ENCODE peak calls at places on chromosomes 12 and 14, in six cellular contexts. T is stomach, K is ovary, E is upper lobe of right lung, C is left lung, W is GM12878. J is an unnamed sample.

GRCh38 chr14:95765016-95765415 is 51.1 kb upstream of the TCL1A start:
- DNase-seq in W (no peak), E (no peak), K (no peak), C (no peak), T (no peak), J (no peak)

GRCh38 chr12:31117203-31118011 is 43.7 kb downstream of the DDX11 start:
- DNase-seq in C (peak; percentile 61), T (peak; percentile 41), E (no peak), K (no peak), W (no peak), J (no peak)

GRCh38 chr12:118714051-118714460 is 267.3 kb upstream of the SRRM4 start:
- DNase-seq in T (no peak), C (no peak), E (no peak), K (no peak), W (peak; percentile 11), J (no peak)

GRCh38 chr14:37826869-37827268 is 231.4 kb downstream of the TTC6 start:
- DNase-seq in C (no peak), K (no peak), T (no peak), W (no peak), E (no peak), J (no peak)

GRCh38 chr14:59277659-59278058 is 89.2 kb downstream of the DAAM1 start:
- DNase-seq in T (no peak), K (no peak), W (no peak), E (no peak), C (no peak), J (no peak)

GRCh38 chr12:109020750-109021380 is at the start of gene SVOP:
- DNase-seq in E (peak; percentile 89), T (peak; percentile 58), C (peak; percentile 86), K (peak; percentile 78), W (no peak), J (peak; percentile 79)

GRCh38 chr14:102748806-102749205 is 28.4 kb upstream of the TRAF3 start:
- DNase-seq in C (peak; percentile 61), K (no peak), E (no peak), W (no peak), T (no peak), J (no peak)

GRCh38 chr12:62635630-62636029 is 169.0 kb downstream of the MON2 start:
- DNase-seq in C (no peak), E (no peak), T (no peak), W (no peak), K (no peak), J (no peak)

GRCh38 chr14:68688872-68689371 is 103.9 kb downstream of the ZFP36L1 start:
- DNase-seq in W (no peak), K (peak; percentile 64), E (peak; percentile 41), T (no peak), C (no peak), J (no peak)

GRCh38 chr14:76320486-76320885 is 55.5 kb upstream of the ESRRB start:
- DNase-seq in W (peak; percentile 9), K (no peak), E (peak; percentile 17), C (no peak), T (no peak), J (no peak)

GRCh38 chr12:38099686-38100085 is 216.9 kb upstream of the ALG10B start:
- DNase-seq in T (no peak), K (no peak), W (no peak), E (no peak), C (peak; percentile 74), J (no peak)
- H3K9me3 ChIP-seq in T (peaks cover 15% of the 10 kb centered on the region), K (no peaks in the 10 kb centered on the region), W (no peaks in the 10 kb centered on the region), E (no peaks in the 10 kb centered on the region), C (no peaks in the 10 kb centered on the region), J (no peaks in the 10 kb centered on the region)

GRCh38 chr12:53974084-53975018 is at the start of gene HOTAIR:
- DNase-seq in E (no peak), T (no peak), C (peak; percentile 69), K (no peak), W (no peak), J (no peak)
- H3K27ac ChIP-seq in E (no peak within 1 kb of the TSS), T (no peak within 1 kb of the TSS), C (no peak within 1 kb of the TSS), K (no peak within 1 kb of the TSS), W (no peak within 1 kb of the TSS), J (no peak within 1 kb of the TSS)

DNA sequence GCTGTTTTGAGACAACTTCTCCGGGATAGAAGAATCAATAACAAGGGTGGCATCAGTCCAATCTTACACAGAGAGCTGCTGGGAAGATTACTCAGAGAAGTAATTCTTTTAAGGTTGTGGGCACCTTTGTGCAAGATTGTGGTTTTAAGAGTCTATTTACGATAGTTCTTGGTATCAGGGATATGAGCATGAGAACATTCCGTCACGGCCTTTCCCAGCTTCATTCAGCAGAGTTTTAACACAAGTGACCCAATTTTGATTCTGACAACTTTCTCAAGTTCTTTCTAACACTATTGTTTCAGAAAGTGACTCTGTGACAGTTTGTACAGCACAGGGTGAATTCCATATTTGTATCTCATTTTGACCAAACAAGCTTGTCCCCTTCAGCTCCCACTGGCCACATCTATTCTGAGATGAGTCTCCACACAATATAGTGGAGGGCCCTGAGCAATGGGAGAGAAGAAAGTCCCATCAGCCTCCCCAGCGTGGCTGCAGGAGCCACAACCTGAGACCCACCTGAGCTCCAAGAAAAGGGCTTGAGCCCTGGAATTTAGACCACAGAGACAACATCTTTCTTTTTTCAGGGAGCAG is 869.2 kb downstream of the TMEM121 start:
- DNase-seq in W (no peak), C (no peak), E (no peak), T (no peak), K (no peak), J (no peak)
- H3K9me3 ChIP-seq in W (no peaks in the 10 kb centered on the region), C (no peaks in the 10 kb centered on the region), E (no peaks in the 10 kb centered on the region), T (no peaks in the 10 kb centered on the region), K (no peaks in the 10 kb centered on the region), J (no peaks in the 10 kb centered on the region)

GRCh38 chr12:98645572-98646067 is 530 bp downstream of the APAF1 start:
- DNase-seq in E (no peak), T (peak; percentile 27), W (no peak), K (no peak), C (no peak), J (no peak)

GRCh38 chr12:98639526-98639925 is 5.1 kb downstream of the IKBIP start:
- DNase-seq in T (no peak), W (no peak), K (no peak), C (no peak), E (no peak), J (no peak)

GRCh38 chr12:98646165-98646764 is 1.2 kb downstream of the APAF1 start:
- DNase-seq in C (no peak), W (no peak), T (no peak), K (no peak), E (no peak), J (no peak)

GRCh38 chr12:98644712-98645571 is at the start of the genes APAF1 and IKBIP:
- DNase-seq in T (peak; percentile 99), K (peak; percentile 98), C (peak; percentile 100), W (peak; percentile 76), E (peak; percentile 99), J (peak; percentile 99)

DNA sequence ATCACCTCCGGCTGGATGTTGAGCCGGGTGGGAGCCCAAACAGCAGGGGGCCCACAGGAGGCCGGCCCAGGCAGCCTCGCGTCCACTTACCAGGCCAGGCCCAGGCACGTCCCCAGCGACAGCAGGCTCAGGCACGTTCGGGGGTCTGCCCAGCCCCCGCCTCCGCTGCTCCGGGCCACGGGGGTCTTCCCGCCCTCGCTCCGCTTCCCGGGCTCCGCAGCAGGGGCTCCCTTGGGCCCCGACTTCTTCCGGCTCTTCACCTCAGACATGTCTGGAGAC is 216 bp downstream of the IKBIP start:
- DNase-seq in T (peak; percentile 28), K (no peak), E (no peak), W (no peak), C (no peak), J (no peak)
- H3K27ac ChIP-seq in T (peak overlapping the region; percentile 89), K (peak overlapping the region; percentile 16), E (peak overlapping the region; percentile 88), W (peak overlapping the region; percentile 94), C (peak overlapping the region; percentile 91), J (peak overlapping the region; percentile 92)

GRCh38 chr12:34384693-34385092 is 362.4 kb downstream of the ALG10 start:
- DNase-seq in K (no peak), E (no peak), C (no peak), T (no peak), W (no peak), J (no peak)

GRCh38 chr12:34387711-34388635 is 365.7 kb downstream of the ALG10 start:
- DNase-seq in E (peak; percentile 51), K (no peak), C (peak; percentile 39), W (no peak), T (no peak), J (no peak)

GRCh38 chr12:34388636-34389377 is 366.5 kb downstream of the ALG10 start:
- DNase-seq in K (no peak), E (peak; percentile 40), C (peak; percentile 43), W (no peak), T (no peak), J (no peak)

GRCh38 chr12:34386016-34386415 is 363.7 kb downstream of the ALG10 start:
- DNase-seq in K (no peak), C (peak; percentile 51), E (no peak), W (no peak), T (no peak), J (no peak)

GRCh38 chr12:34386621-34387255 is 364.4 kb downstream of the ALG10 start:
- DNase-seq in K (no peak), W (no peak), C (peak; percentile 62), E (no peak), T (no peak), J (no peak)
- H3K9me3 ChIP-seq in K (no peaks in the 10 kb centered on the region), W (peaks cover 2% of the 10 kb centered on the region), C (no peaks in the 10 kb centered on the region), E (peaks cover 4% of the 10 kb centered on the region), T (peaks cover 97% of the 10 kb centered on the region), J (peaks cover 20% of the 10 kb centered on the region)

GRCh38 chr12:97758586-97758985 is 296.0 kb downstream of the RMST start:
- DNase-seq in T (no peak), K (no peak), C (no peak), W (no peak), E (no peak), J (no peak)

GRCh38 chr12:97756741-97757140 is 294.1 kb downstream of the RMST start:
- DNase-seq in E (no peak), W (no peak), C (peak; percentile 21), K (no peak), T (no peak), J (no peak)

GRCh38 chr12:97756066-97756701 is 293.6 kb downstream of the RMST start:
- DNase-seq in W (no peak), K (no peak), T (no peak), E (no peak), C (peak; percentile 34), J (no peak)

GRCh38 chr12:97757431-97758091 is 295.0 kb downstream of the RMST start:
- DNase-seq in T (no peak), K (no peak), C (no peak), E (no peak), W (no peak), J (no peak)

DNA sequence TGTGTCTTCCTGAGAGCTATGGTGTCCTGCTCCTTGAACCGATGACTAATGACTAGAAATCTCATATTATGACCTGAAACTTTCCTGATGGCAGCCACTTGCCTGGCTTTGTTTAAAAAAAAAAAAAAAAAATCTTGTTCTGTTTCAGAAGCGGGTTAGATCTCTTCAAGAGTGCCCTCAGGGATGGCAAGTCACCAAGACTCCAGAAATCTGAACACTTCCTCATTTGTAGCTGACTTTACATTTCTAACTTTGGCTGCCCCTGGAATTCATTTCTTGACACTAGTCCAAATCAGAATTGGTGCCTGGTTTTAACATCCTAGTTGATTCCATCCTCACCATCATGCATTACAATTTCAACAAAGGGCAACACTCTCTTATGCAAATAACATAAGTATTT is 295.5 kb downstream of the RMST start:
- DNase-seq in W (no peak), E (no peak), T (no peak), K (no peak), C (no peak), J (no peak)
- H3K27ac ChIP-seq in W (no peak overlapping the region), E (peak overlapping the region; percentile 45), T (peak overlapping the region; percentile 38), K (no peak overlapping the region), C (peak overlapping the region; percentile 73), J (peak overlapping the region; percentile 62)